ENCODE peak calls at places on chromosome 22, in five cellular contexts. T is SW480; X is ascending aorta; H is stimulated activated CD4-positive, alpha-beta T cell treated with anti-CD3 and anti-CD28 coated beads, Interleukin-4, amount 100 ng/mL, for 24 hours; S is fibroblast of mammary gland. L is an unnamed sample.

GRCh38 chr22:49112661-49113626 is 714.7 kb downstream of the BRD1 start:
- DNase-seq in H (no peak), X (peak), T (no peak), S (no peak), L (no peak)

GRCh38 chr22:41818596-41818995 is 14.3 kb upstream of the SREBF2 start:
- DNase-seq in T (no peak), X (no peak), H (no peak), S (no peak), L (no peak)

GRCh38 chr22:46072030-46072881 is 78.1 kb upstream of the PPARA start:
- DNase-seq in X (peak), H (peak), S (peak), T (peak), L (no peak)

GRCh38 chr22:42553475-42554361 is at the start of gene SERHL2:
- DNase-seq in T (peak), X (peak), S (peak), H (peak), L (peak)

GRCh38 chr22:44179989-44180705 is 578 bp upstream of the PARVG start:
- DNase-seq in T (no peak), X (no peak), S (no peak), H (no peak), L (no peak)

GRCh38 chr22:50236731-50237409 is 8.0 kb downstream of the TUBGCP6 start:
- DNase-seq in X (no peak), T (no peak), S (peak), H (no peak), L (no peak)

GRCh38 chr22:45781941-45782340 is 110.3 kb downstream of the ATXN10 start:
- DNase-seq in T (no peak), X (no peak), H (no peak), S (peak), L (no peak)

GRCh38 chr22:37538590-37539357 is 19.6 kb upstream of the CARD10 start:
- DNase-seq in S (peak), T (peak), H (peak), X (peak), L (peak)

GRCh38 chr22:25110596-25110845 is 89.1 kb upstream of the CRYBB3 start:
- DNase-seq in S (no peak), H (no peak), T (no peak), X (no peak), L (no peak)

GRCh38 chr22:38760477-38761201 is 4.8 kb upstream of the SUN2 start:
- DNase-seq in T (no peak), H (no peak), S (peak), X (no peak), L (no peak)

GRCh38 chr22:37442537-37442936 is 15.3 kb upstream of the ELFN2 start:
- DNase-seq in S (peak), H (no peak), X (no peak), T (no peak), L (no peak)

GRCh38 chr22:45911601-45912271 is 65.2 kb downstream of the WNT7B start:
- DNase-seq in H (no peak), T (no peak), S (peak), X (no peak), L (no peak)

GRCh38 chr22:28710112-28710888 is 30.7 kb upstream of the TTC28 start:
- DNase-seq in T (no peak), H (no peak), X (no peak), S (peak), L (peak)